ENCODE peak calls at places on chromosomes 12 and 14, in ten cellular contexts. K is fibroblast of mammary gland, V is heart right ventricle, J is fibroblast of the aortic adventitia, O is progenitor cell of endocrine pancreas, S is left ventricle myocardium inferior, I is fibroblast of lung, E is foreskin fibroblast, U is lower lobe of right lung, Z is brain microvascular endothelial cell. D is an unnamed sample.

GRCh38 chr14:104527857-104528459 is 51.6 kb upstream of the C14orf180 start:
- DNase-seq in K (no peak), V (no peak), J (no peak), O (no peak), S (no peak), I (no peak), E (no peak), U (no peak), Z (no peak), D (no peak)

GRCh38 chr14:52048641-52049204 is 20.1 kb downstream of the NID2 start:
- DNase-seq in K (peak), V (no peak), J (peak), O (no peak), S (no peak), I (no peak), E (no peak), U (no peak), Z (peak), D (no peak)

GRCh38 chr12:54052745-54053624 is 650 bp upstream of the HOXC4 start:
- DNase-seq in K (peak), V (no peak), J (no peak), O (no peak), S (no peak), I (peak), E (no peak), U (no peak), Z (no peak), D (no peak)

GRCh38 chr14:39322807-39323206 is 89.1 kb downstream of the MIA2 start:
- DNase-seq in K (peak), V (no peak), J (peak), O (no peak), S (no peak), I (peak), E (peak), U (no peak), Z (no peak), D (no peak)

GRCh38 chr12:52838871-52839446 is 4.8 kb upstream of the KRT79 start:
- DNase-seq in K (no peak), V (no peak), J (no peak), O (no peak), S (no peak), I (no peak), E (no peak), U (no peak), Z (no peak), D (no peak)

GRCh38 chr12:104846056-104846762 is 111.9 kb downstream of the SLC41A2 start:
- DNase-seq in K (peak), V (no peak), J (peak), O (no peak), S (no peak), I (no peak), E (peak), U (no peak), Z (peak), D (no peak)

GRCh38 chr12:107660230-107660629 is 25.4 kb upstream of the PWP1 start:
- DNase-seq in K (no peak), V (no peak), J (peak), O (no peak), S (no peak), I (no peak), E (no peak), U (no peak), Z (no peak), D (no peak)

GRCh38 chr14:65840786-65841185 is 428.3 kb downstream of the FUT8 start:
- DNase-seq in K (peak), V (no peak), J (peak), O (no peak), S (no peak), I (peak), E (no peak), U (no peak), Z (no peak), D (no peak)

GRCh38 chr14:20802341-20803084 is at the start of gene RNASE1:
- DNase-seq in K (peak), V (no peak), J (peak), O (no peak), S (peak), I (no peak), E (no peak), U (peak), Z (no peak), D (no peak)

GRCh38 chr12:124752437-124753229 is 111.0 kb downstream of the SCARB1 start:
- DNase-seq in K (peak), V (no peak), J (peak), O (no peak), S (no peak), I (no peak), E (peak), U (no peak), Z (no peak), D (no peak)

GRCh38 chr14:88895116-88895515 is 70.7 kb downstream of the TTC8 start:
- DNase-seq in K (peak), V (no peak), J (peak), O (no peak), S (no peak), I (peak), E (peak), U (no peak), Z (peak), D (no peak)

GRCh38 chr14:28765907-28766504 is 581 bp upstream of the FOXG1 start:
- DNase-seq in K (no peak), V (no peak), J (no peak), O (no peak), S (no peak), I (no peak), E (no peak), U (peak), Z (no peak), D (peak)

GRCh38 chr12:53044052-53044581 is 5.7 kb upstream of the TNS2 start:
- DNase-seq in K (no peak), V (no peak), J (no peak), O (no peak), S (peak), I (no peak), E (no peak), U (no peak), Z (no peak), D (no peak)

GRCh38 chr12:127485528-127485927 is 781.4 kb upstream of the TMEM132C start:
- DNase-seq in K (peak), V (no peak), J (peak), O (no peak), S (no peak), I (peak), E (peak), U (no peak), Z (peak), D (no peak)

GRCh38 chr12:109053382-109054123 is 1.2 kb downstream of the USP30 start:
- DNase-seq in K (peak), V (no peak), J (peak), O (no peak), S (no peak), I (peak), E (no peak), U (no peak), Z (no peak), D (no peak)

GRCh38 chr12:24534632-24535031 is 414.3 kb downstream of the BCAT1 start:
- DNase-seq in K (peak), V (peak), J (no peak), O (no peak), S (peak), I (no peak), E (no peak), U (no peak), Z (no peak), D (no peak)
- TF ChIP-seq CTCF in K (peak), V (no peak), J (peak), O (no peak), S (peak), I (peak), E (no peak), U (no peak), Z (peak), D (no peak)

DNA sequence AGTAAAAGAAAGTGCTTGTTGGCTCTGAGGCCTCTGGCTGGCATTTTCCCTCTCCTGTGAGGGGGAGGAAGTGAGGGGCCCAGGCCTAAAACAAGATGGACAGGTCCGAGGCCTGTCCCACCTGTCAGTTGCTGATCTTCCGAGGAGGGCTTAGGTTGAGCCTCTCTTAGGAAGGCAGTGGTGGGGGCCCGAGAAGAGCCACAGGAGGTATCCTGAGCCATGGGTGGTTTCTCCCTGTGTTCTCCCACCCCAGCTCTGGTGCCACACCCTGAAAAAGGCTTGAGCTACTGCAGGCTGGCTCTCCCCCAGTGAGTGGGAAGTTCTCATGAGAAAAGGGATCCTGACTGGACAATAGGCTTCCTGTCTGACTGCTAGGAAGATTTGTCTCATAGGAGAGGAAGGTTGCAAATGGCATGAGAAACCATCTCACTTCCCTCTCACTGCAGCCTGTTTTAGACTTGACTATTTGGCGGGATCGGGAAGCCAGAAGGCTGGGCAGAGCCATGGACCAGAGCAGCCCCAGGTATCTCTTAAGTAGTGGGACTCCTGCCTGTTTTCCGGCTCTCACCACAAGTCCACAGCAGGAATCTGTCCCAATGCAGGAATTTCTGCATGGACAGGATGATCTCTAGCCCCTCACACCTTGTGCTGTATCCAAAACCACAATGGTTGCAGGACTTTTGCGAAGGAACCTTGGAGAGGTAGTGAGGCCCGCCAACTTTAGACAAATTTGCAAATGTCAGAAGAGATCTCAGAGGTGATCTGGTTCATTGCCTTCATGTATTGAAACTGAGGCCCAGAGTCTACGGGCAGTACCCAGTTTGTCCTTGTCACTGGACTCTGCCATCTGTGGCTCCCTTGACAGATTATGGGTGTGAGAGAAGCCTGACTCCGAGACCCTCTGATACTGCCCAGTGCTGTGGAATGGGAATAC is 71.9 kb upstream of the SRSF5 start:
- DNase-seq in K (no peak), V (no peak), J (peak), O (no peak), S (no peak), I (no peak), E (no peak), U (no peak), Z (no peak), D (no peak)
- TF ChIP-seq CTCF in K (no peak), V (no peak), J (no peak), O (no peak), S (no peak), I (no peak), E (no peak), U (no peak), Z (no peak), D (no peak)

GRCh38 chr14:23381871-23382270 is 5.0 kb downstream of the CMTM5 start:
- DNase-seq in K (no peak), V (no peak), J (no peak), O (no peak), S (no peak), I (no peak), E (no peak), U (no peak), Z (no peak), D (no peak)

GRCh38 chr14:23378612-23379220 is 1.9 kb downstream of the CMTM5 start:
- DNase-seq in K (no peak), V (no peak), J (no peak), O (no peak), S (no peak), I (no peak), E (no peak), U (no peak), Z (no peak), D (no peak)

GRCh38 chr14:23381017-23381375 is 4.2 kb downstream of the CMTM5 start:
- DNase-seq in K (no peak), V (no peak), J (no peak), O (no peak), S (no peak), I (no peak), E (no peak), U (no peak), Z (no peak), D (no peak)

GRCh38 chr14:23379331-23380196 is 2.7 kb downstream of the CMTM5 start:
- DNase-seq in K (peak), V (peak), J (peak), O (peak), S (peak), I (peak), E (peak), U (peak), Z (no peak), D (peak)

GRCh38 chr14:23380197-23381016 is 3.6 kb downstream of the CMTM5 start:
- DNase-seq in K (no peak), V (no peak), J (no peak), O (no peak), S (no peak), I (no peak), E (no peak), U (no peak), Z (no peak), D (no peak)
- TF ChIP-seq CTCF in K (no peak), V (peak), J (no peak), O (no peak), S (no peak), I (no peak), E (no peak), U (no peak), Z (no peak), D (no peak)

GRCh38 chr14:24887623-24888304 is 162.2 kb downstream of the STXBP6 start:
- DNase-seq in K (no peak), V (no peak), J (no peak), O (no peak), S (no peak), I (no peak), E (no peak), U (no peak), Z (no peak), D (no peak)
- TF ChIP-seq CTCF in K (no peak), V (no peak), J (no peak), O (no peak), S (no peak), I (no peak), E (no peak), U (no peak), Z (no peak), D (no peak)

DNA sequence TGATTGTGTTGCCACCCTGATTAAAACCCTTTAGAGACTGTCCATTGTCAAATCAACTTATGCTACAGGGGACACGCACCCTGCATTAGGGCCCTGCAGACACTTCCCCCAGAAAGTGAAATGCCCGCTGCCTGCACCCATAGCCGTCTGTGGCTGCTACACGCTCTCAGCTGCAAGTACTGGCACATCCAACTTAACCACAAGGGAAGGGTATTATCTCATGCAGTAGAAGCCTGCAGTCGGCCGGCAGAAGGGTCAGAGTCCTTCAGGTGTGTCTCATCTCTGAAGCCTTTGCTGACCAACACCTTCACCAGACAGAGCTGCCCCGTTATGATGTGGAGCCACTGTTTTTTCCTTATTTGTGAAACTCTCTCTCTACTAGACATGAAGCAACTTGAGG is 20.8 kb downstream of the CFAP251 start:
- DNase-seq in K (no peak), V (no peak), J (no peak), O (no peak), S (no peak), I (no peak), E (no peak), U (no peak), Z (no peak), D (no peak)
- TF ChIP-seq CTCF in K (no peak), V (no peak), J (no peak), O (no peak), S (no peak), I (no peak), E (no peak), U (no peak), Z (no peak), D (no peak)